ENCODE peak calls at places on chromosomes 11 and 22, in five cellular contexts. Y, N, Q, R and X are unnamed samples.

GRCh38 chr11:116353517-116353916 is 419.3 kb downstream of the BUD13 start:
- DNase-seq in Q (no peak), Y (no peak), N (no peak), R (no peak), X (no peak)

GRCh38 chr11:122007611-122008071 is 108.4 kb downstream of the BLID start:
- DNase-seq in Q (no peak), Y (peak), N (no peak), R (peak), X (no peak)

GRCh38 chr11:57647960-57648776 is 1.5 kb downstream of the YPEL4 start:
- DNase-seq in R (no peak), Y (no peak), N (no peak), Q (no peak), X (no peak)

GRCh38 chr11:120931057-120931779 is 92.7 kb upstream of the TBCEL start:
- DNase-seq in Q (no peak), N (no peak), Y (no peak), R (no peak), X (no peak)

GRCh38 chr11:88480217-88480616 is 142.7 kb upstream of the CTSC start:
- DNase-seq in Q (no peak), R (peak), Y (peak), N (no peak), X (no peak)

GRCh38 chr11:37504925-37505324 is 906.9 kb upstream of the RAG2 start:
- DNase-seq in R (peak), N (no peak), Q (no peak), Y (peak), X (no peak)

GRCh38 chr11:97615541-97615940 is 1225.7 kb downstream of the JRKL start:
- DNase-seq in R (peak), Y (no peak), Q (no peak), N (no peak), X (no peak)

GRCh38 chr11:2929511-2929879 is 275 bp upstream of the PHLDA2 start:
- DNase-seq in Q (peak), R (peak), Y (peak), N (peak), X (no peak)

GRCh38 chr11:83819936-83820549 is 533.9 kb upstream of the CCDC90B start:
- DNase-seq in Q (peak), N (no peak), Y (peak), R (peak), X (no peak)

GRCh38 chr22:42632096-42632495 is 8.3 kb downstream of the ATP5MGL start:
- DNase-seq in N (no peak), R (no peak), Y (no peak), Q (no peak), X (no peak)

GRCh38 chr22:46149998-46150549 is at the start of gene PPARA:
- DNase-seq in R (peak), N (peak), Y (peak), Q (peak), X (peak)

GRCh38 chr11:119205574-119206511 is at the start of gene CBL:
- DNase-seq in N (peak), Y (peak), R (peak), Q (peak), X (peak)

DNA sequence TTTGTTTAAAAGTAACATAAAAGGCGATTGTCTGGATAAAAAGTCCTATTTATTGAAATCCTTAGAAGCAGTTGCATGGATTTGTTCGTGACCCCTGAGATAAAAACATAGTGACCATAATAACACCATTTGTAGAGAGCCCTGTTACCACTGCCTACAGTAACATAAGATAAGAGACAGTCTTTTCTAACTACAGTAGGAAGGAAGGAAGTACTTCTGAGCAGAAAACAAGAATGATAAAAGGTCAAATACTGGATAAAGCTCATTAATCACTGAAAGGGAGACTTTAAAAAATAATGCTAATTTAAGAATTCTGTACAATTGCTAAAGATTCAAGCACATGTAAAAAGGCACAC is 47.1 kb upstream of the SOX6 start:
- DNase-seq in Y (no peak), N (no peak), Q (no peak), R (no peak), X (no peak)
- H3K4me3 ChIP-seq in Y (no peak), N (no peak), Q (no peak), R (no peak), X (no peak)

GRCh38 chr11:65086809-65087208 is 2.8 kb downstream of the ZFPL1 start:
- DNase-seq in R (no peak), Q (no peak), Y (no peak), N (no peak), X (no peak)

GRCh38 chr11:65087216-65087615 is 3.2 kb downstream of the ZFPL1 start:
- DNase-seq in Y (no peak), R (no peak), Q (no peak), N (no peak), X (no peak)

GRCh38 chr11:65084598-65085375 is 765 bp downstream of the ZFPL1 start:
- DNase-seq in Y (no peak), R (no peak), N (no peak), Q (no peak), X (no peak)

GRCh38 chr11:65083134-65083833 is 556 bp downstream of the CDCA5 start:
- DNase-seq in N (no peak), Q (no peak), R (no peak), Y (no peak), X (no peak)

DNA sequence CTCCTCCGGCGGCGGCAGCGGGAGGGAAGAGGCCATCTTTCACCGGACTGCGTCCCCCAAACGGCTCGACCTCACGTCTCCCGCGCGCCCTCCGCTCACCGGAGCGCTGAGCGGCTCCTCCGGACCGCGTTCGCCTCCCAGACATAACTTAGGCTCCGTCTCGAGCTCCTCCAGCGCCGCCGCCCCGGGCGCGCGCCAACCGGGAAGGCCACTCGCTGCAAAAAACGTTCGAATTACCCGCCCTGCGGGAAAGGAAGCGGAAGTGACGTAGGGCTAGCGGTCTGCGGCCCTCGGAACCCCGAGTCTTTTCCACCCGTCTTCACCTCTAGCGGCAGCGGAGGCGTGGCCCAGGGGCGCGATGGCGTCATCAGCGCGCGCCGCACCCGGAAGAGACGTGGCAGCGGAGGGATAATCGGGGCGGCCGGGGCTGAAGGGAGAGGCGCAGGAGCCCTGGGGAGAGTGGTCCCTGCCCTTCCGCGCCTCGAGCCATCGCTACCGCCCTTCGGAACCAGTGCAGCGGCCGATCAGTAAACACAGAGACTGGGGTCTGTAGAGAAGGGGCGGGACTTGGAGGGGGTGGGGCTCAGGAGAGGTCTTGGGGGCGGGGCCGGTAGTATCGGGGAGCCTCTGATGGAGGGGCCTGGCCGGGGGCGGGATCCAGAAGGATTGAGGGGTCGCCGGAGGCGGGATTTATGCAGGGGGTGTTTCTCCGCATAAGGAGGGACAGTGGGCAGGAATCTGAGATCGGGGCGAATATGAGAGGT is at the start of the genes CDCA5 and ZFPL1:
- DNase-seq in N (peak), Y (peak), Q (peak), R (peak), X (peak)
- TF ChIP-seq CTCF in N (no peak), Y (no peak), Q (no peak), R (no peak), X (no peak)

GRCh38 chr11:1766719-1767398 is 3.1 kb upstream of the CTSD start:
- DNase-seq in Q (no peak), Y (no peak), N (no peak), R (no peak), X (no peak)

GRCh38 chr11:1765871-1766718 is 2.4 kb upstream of the CTSD start:
- DNase-seq in R (no peak), Q (no peak), Y (no peak), N (no peak), X (no peak)

GRCh38 chr11:1770061-1770460 is 6.3 kb upstream of the CTSD start:
- DNase-seq in N (peak), Y (no peak), Q (no peak), R (no peak), X (no peak)

GRCh38 chr11:1767399-1768140 is 3.8 kb upstream of the CTSD start:
- DNase-seq in Y (no peak), R (no peak), Q (no peak), N (peak), X (no peak)

DNA sequence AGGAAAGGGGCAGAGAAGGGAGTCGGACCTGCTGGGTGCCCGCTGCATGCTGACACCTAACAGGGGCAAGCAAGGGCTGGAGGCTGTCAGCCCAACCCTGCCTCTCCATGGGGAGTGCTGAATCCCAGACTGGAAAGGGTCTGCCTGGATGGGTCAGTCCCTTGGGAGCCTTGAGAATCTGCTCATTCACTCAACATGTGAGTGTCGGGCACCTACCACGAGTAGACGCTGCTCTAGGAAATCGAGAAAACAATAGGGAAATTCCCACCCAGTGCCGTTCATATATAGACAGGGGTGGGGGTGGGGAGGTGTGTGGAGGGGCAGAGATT is 4.4 kb upstream of the CTSD start:
- DNase-seq in Q (no peak), R (no peak), N (no peak), Y (no peak), X (no peak)
- H3K4me3 ChIP-seq in Q (no peak), R (no peak), N (no peak), Y (no peak), X (no peak)

GRCh38 chr11:126132319-126132718 is 69.7 kb upstream of the CDON start:
- DNase-seq in Q (peak), Y (no peak), N (peak), R (peak), X (no peak)
- TF ChIP-seq CTCF in Q (no peak), Y (no peak), N (no peak), R (no peak), X (no peak)

GRCh38 chr11:61718046-61718531 is 34.3 kb upstream of the MYRF start:
- DNase-seq in Y (no peak), N (no peak), Q (no peak), R (no peak), X (no peak)
- H3K4me3 ChIP-seq in Y (peak), N (peak), Q (no peak), R (peak), X (peak)

GRCh38 chr22:36425977-36426523 is 38.3 kb upstream of the MYH9 start:
- DNase-seq in Y (peak), Q (no peak), N (no peak), R (peak), X (no peak)
- TF ChIP-seq CTCF in Y (no peak), Q (no peak), N (no peak), R (no peak), X (no peak)